ENCODE peak calls at places on chromosome 16, in eight cellular contexts. V is right atrium auricular region, K is OCI-LY7, S is heart left ventricle, Z is neural progenitor cell, H is dorsolateral prefrontal cortex, X is pancreas, P is ascending aorta. N is an unnamed sample.

GRCh38 chr16:78437352-78437968 is 338.0 kb downstream of the WWOX start:
- DNase-seq in H (no peak), V (no peak), K (peak), S (peak), Z (peak), X (peak), P (no peak), N (peak)

GRCh38 chr16:81908466-81909230 is 102.6 kb downstream of the SDR42E1 start:
- DNase-seq in X (no peak), K (no peak), Z (no peak), P (no peak), H (no peak), V (no peak), S (no peak), N (no peak)

GRCh38 chr16:11145173-11145820 is 110.7 kb downstream of the SOCS1 start:
- DNase-seq in X (no peak), H (no peak), V (peak), S (no peak), K (no peak), Z (no peak), P (no peak), N (no peak)

GRCh38 chr16:66930189-66930588 is 4.0 kb downstream of the CIAO2B start:
- DNase-seq in Z (no peak), K (no peak), H (no peak), P (no peak), X (peak), S (no peak), V (no peak), N (peak)

GRCh38 chr16:11333696-11334095 is 11.6 kb upstream of the RMI2 start:
- DNase-seq in X (no peak), K (no peak), V (no peak), S (no peak), Z (no peak), H (no peak), P (no peak), N (no peak)

GRCh38 chr16:20814761-20815160 is 8.4 kb downstream of the REXO5 start:
- DNase-seq in H (no peak), X (no peak), Z (no peak), P (no peak), K (no peak), S (no peak), V (no peak), N (no peak)

GRCh38 chr16:12758670-12759558 is 44.8 kb downstream of the CPPED1 start:
- DNase-seq in Z (no peak), S (no peak), P (no peak), V (no peak), K (peak), H (no peak), X (no peak), N (no peak)

GRCh38 chr16:14501331-14502255 is 128.5 kb downstream of the PARN start:
- DNase-seq in H (peak), P (peak), Z (peak), K (no peak), X (peak), S (peak), V (peak), N (peak)

GRCh38 chr16:10787304-10787703 is 31.3 kb downstream of the TVP23A start:
- DNase-seq in S (no peak), P (no peak), H (no peak), V (no peak), Z (peak), X (no peak), K (peak), N (no peak)

GRCh38 chr16:8866118-8866883 is 2.5 kb downstream of the CARHSP1 start:
- DNase-seq in K (no peak), V (no peak), X (peak), Z (peak), H (peak), S (peak), P (no peak), N (peak)

GRCh38 chr16:13936596-13937081 is 16.7 kb downstream of the ERCC4 start:
- DNase-seq in H (no peak), Z (no peak), K (no peak), S (no peak), P (no peak), X (peak), V (no peak), N (peak)

GRCh38 chr16:17412221-17412620 is 58.5 kb downstream of the XYLT1 start:
- DNase-seq in V (no peak), Z (peak), S (no peak), P (no peak), X (peak), K (no peak), H (no peak), N (peak)

GRCh38 chr16:89200850-89201466 is 621 bp upstream of the SLC22A31 start:
- DNase-seq in H (peak), P (no peak), V (no peak), X (no peak), S (no peak), Z (peak), K (no peak), N (no peak)

GRCh38 chr16:84088695-84089395 is 27.9 kb downstream of the MBTPS1 start:
- DNase-seq in S (peak), X (no peak), H (no peak), V (no peak), P (no peak), K (peak), Z (no peak), N (no peak)

GRCh38 chr16:1989209-1989825 is 453 bp upstream of the SYNGR3 start:
- DNase-seq in P (no peak), Z (peak), H (no peak), K (no peak), X (no peak), V (no peak), S (no peak), N (no peak)

GRCh38 chr16:73232555-73233422 is 184.9 kb upstream of the ZFHX3 start:
- DNase-seq in H (peak), S (peak), X (peak), P (no peak), Z (no peak), V (peak), K (no peak), N (peak)

GRCh38 chr16:78022347-78022746 is at the start of gene CLEC3A:
- DNase-seq in H (no peak), V (no peak), K (no peak), X (no peak), S (no peak), P (no peak), Z (peak), N (no peak)

GRCh38 chr16:48525201-48526057 is 84.6 kb downstream of the N4BP1 start:
- DNase-seq in K (peak), Z (no peak), P (peak), H (no peak), X (no peak), V (no peak), S (no peak), N (no peak)

GRCh38 chr16:19071811-19072777 is 4.7 kb downstream of the COQ7 start:
- DNase-seq in P (peak), V (no peak), H (peak), S (peak), X (peak), Z (peak), K (peak), N (peak)

GRCh38 chr16:89111263-89111662 is 17.6 kb downstream of the ACSF3 start:
- DNase-seq in P (no peak), H (no peak), V (no peak), X (no peak), Z (no peak), S (no peak), K (no peak), N (no peak)

GRCh38 chr16:7744546-7745294 is 412.1 kb downstream of the RBFOX1 start:
- DNase-seq in X (no peak), Z (no peak), P (no peak), K (no peak), H (peak), V (no peak), S (no peak), N (no peak)

DNA sequence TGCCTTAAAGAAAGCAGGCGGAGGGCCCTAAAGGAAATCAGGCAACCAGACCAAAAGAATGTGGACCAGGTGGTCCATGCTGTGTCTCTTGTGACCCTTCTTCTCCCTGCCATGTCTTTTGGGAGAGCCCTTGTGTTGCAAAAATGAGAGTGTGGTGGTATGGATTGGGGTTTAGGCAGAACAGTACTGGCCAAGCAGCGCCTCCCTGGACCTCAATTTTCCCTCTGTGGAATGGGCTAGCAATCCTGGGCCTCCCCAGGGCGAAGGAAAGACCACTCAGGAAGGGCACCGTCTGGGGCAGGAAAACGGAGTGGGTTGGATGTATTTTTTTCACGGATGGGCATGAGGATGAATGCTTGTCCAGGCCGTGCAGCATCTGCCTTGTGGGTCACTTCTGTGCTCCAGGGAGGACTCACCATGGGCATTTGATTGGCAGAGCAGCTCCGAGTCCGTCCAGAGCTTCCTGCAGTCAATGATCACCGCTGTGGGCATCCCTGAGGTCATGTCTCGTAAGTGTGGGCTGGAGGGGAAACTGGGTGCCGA is 7.6 kb upstream of the NLRC5 start:
- DNase-seq in X (no peak), P (no peak), K (no peak), V (no peak), S (no peak), Z (no peak), H (no peak), N (no peak)
- TF ChIP-seq CTCF in X (no peak), P (no peak), K (no peak), V (no peak), S (no peak), Z (no peak), H (no peak), N (no peak)

GRCh38 chr16:74659041-74659440 is 7.6 kb downstream of the RFWD3 start:
- DNase-seq in V (no peak), H (no peak), K (no peak), S (no peak), X (no peak), Z (no peak), P (no peak), N (no peak)
- H3K4me3 ChIP-seq in V (no peak), H (no peak), K (no peak), S (no peak), X (no peak), Z (no peak), P (no peak), N (no peak)

DNA sequence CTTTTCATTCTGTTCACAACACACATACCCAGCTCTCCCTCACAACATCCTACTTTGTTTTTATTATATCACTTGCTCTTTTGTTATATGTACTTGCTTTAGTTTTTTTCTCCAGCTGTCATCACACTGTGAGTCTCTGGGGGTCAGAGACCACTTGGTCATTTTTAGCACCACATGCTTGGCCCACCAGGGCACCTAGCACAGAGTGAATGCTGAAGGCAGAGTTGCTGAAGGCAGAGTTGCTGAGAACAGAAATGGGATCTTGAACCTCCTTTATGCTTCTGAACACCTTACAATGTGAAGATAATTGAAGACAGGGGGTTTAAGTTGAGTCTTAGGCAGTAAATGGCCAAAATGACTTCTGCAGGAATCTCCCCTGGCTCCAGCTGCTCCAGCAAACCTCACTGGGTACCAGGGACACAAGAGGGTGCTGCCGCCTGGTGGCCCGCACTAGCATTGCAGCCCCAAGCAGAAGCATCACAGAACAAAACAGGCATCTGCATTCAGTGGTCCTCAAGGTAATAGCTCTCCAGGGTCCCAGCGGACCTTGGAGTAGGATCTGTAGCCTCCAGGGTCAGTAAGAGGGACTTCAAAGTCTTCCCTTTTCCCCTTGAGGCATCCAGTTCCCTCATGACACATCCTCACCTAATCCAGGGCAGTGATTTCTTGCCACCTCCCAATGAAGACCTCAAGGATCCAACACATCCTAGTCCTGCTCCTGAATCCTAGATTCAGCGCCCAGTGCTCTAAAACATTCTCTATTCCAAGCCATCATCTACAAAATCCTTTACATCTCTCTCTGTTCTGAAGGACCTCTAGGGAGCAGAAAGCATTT is 1972.6 kb downstream of the TP53TG3F start:
- DNase-seq in Z (no peak), V (no peak), X (peak), K (peak), S (no peak), P (no peak), H (no peak), N (no peak)
- TF ChIP-seq CTCF in Z (peak), V (no peak), X (peak), K (peak), S (peak), P (peak), H (peak), N (peak)

DNA sequence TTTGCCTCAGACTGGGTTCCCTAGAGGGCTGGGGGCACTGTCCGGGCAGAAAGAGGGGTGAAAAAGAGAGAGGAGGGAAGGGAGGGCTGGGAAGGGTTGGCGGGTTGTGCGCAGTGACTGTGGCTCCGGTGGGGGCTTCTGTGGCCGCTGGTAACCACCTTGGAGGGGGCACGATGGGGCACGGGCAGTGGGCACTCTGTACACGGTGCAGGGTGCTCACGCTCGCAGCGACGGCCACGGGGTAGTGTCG is 591 bp downstream of the PLLP start:
- DNase-seq in V (no peak), K (no peak), Z (no peak), P (no peak), S (no peak), X (no peak), H (no peak), N (no peak)
- H3K4me3 ChIP-seq in V (peak), K (no peak), Z (peak), P (peak), S (peak), X (peak), H (peak), N (no peak)

GRCh38 chr16:80580109-80580832 is 39.5 kb downstream of the DYNLRB2 start:
- DNase-seq in P (no peak), Z (no peak), S (no peak), H (no peak), K (no peak), V (no peak), X (no peak), N (peak)
- TF ChIP-seq CTCF in P (no peak), Z (no peak), S (no peak), H (no peak), K (no peak), V (no peak), X (no peak), N (no peak)

GRCh38 chr16:71456801-71457200 is 5.2 kb downstream of the ZNF23 start:
- DNase-seq in S (no peak), H (no peak), X (no peak), P (no peak), Z (no peak), K (no peak), V (no peak), N (no peak)

GRCh38 chr16:71459510-71459909 is 2.5 kb downstream of the ZNF23 start:
- DNase-seq in P (no peak), S (no peak), Z (no peak), V (no peak), K (no peak), X (no peak), H (no peak), N (no peak)

GRCh38 chr16:71461686-71462648 is at the start of gene ZNF23:
- DNase-seq in P (peak), K (peak), H (peak), S (peak), V (peak), X (peak), Z (peak), N (peak)

DNA sequence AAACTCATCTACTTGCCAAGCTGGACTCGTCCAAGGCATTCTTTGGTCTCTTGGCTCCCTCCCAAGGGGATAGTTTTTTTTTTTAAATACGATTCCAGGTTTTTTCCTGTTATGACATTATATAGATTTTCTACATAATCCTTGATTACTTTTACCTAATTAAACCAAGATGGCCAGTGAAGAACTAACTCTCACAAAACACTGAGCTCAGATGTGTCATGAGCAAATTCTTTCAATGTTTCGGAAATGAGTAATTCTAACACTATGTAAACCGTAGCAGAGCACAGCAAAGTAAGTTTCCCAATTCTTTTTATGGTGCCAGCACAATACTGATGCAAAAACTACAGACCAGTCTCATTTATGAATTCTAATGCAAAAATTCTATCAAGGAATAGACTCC is 1.8 kb downstream of the ZNF23 start:
- DNase-seq in H (no peak), Z (no peak), X (no peak), P (no peak), K (no peak), V (no peak), S (no peak), N (peak)
- H3K4me3 ChIP-seq in H (no peak), Z (no peak), X (no peak), P (no peak), K (peak), V (no peak), S (no peak), N (no peak)

GRCh38 chr16:68028996-68029395 is 5.9 kb downstream of the DUS2 start:
- DNase-seq in Z (no peak), V (no peak), X (no peak), S (no peak), H (no peak), K (no peak), P (no peak), N (no peak)
- TF ChIP-seq CTCF in Z (no peak), V (no peak), X (no peak), S (no peak), H (no peak), K (no peak), P (no peak), N (no peak)

N was measured in choroid plexus epithelial cell.